ENCODE peak calls at places on chromosome 4, in six cellular contexts. P, S, F, R, Q and V are unnamed samples. For H3K4me1 and H3K27me3, the result is how much of the 10 kb centered on the place peaks cover.

GRCh38 chr4:44186850-44187246 is 261.8 kb downstream of the KCTD8 start:
- DNase-seq in P (no peak), S (no peak), F (no peak), R (no peak), Q (no peak), V (no peak)

GRCh38 chr4:139873111-139873866 is 207.7 kb downstream of the MGST2 start:
- DNase-seq in P (no peak), S (no peak), F (no peak), R (no peak), Q (no peak), V (no peak)

GRCh38 chr4:166386491-166387367 is 513.7 kb downstream of the TLL1 start:
- DNase-seq in P (no peak), S (no peak), F (no peak), R (no peak), Q (no peak), V (no peak)

GRCh38 chr4:83728191-83728590 is 192.3 kb downstream of the GPAT3 start:
- DNase-seq in P (no peak), S (no peak), F (no peak), R (no peak), Q (no peak), V (no peak)

GRCh38 chr4:128502818-128503527 is 215.4 kb upstream of the PGRMC2 start:
- DNase-seq in P (no peak), S (no peak), F (no peak), R (no peak), Q (no peak), V (no peak)

GRCh38 chr4:43778187-43778915 is 670.3 kb downstream of the KCTD8 start:
- DNase-seq in P (no peak), S (no peak), F (no peak), R (no peak), Q (no peak), V (no peak)

GRCh38 chr4:79855081-79855480 is 217.9 kb downstream of the ANTXR2 start:
- DNase-seq in P (no peak), S (no peak), F (no peak), R (no peak), Q (no peak), V (no peak)

GRCh38 chr4:3217771-3218170 is 31.2 kb upstream of the MSANTD1 start:
- DNase-seq in P (no peak), S (no peak), F (no peak), R (no peak), Q (peak), V (no peak)

GRCh38 chr4:155946486-155946885 is 7.2 kb downstream of the CTSO start:
- DNase-seq in P (no peak), S (no peak), F (no peak), R (no peak), Q (no peak), V (no peak)

GRCh38 chr4:4582653-4583052 is 40.8 kb upstream of the STX18 start:
- DNase-seq in P (no peak), S (no peak), F (no peak), R (no peak), Q (no peak), V (no peak)

GRCh38 chr4:70778888-70779422 is 57.2 kb downstream of the RUFY3 start:
- DNase-seq in P (no peak), S (no peak), F (no peak), R (no peak), Q (no peak), V (no peak)

GRCh38 chr4:55468724-55469123 is 73.0 kb downstream of the TMEM165 start:
- DNase-seq in P (no peak), S (no peak), F (no peak), R (no peak), Q (no peak), V (no peak)

GRCh38 chr4:37864786-37865185 is 26.1 kb upstream of the TBC1D1 start:
- DNase-seq in P (no peak), S (no peak), F (no peak), R (no peak), Q (no peak), V (no peak)

GRCh38 chr4:107654694-107655093 is 65.3 kb downstream of the PAPSS1 start:
- DNase-seq in P (no peak), S (no peak), F (no peak), R (no peak), Q (no peak), V (peak)

GRCh38 chr4:114474401-114474800 is 124.2 kb upstream of the UGT8 start:
- DNase-seq in P (no peak), S (no peak), F (no peak), R (no peak), Q (no peak), V (no peak)

GRCh38 chr4:8351931-8352367 is 82.4 kb downstream of the HTRA3 start:
- DNase-seq in P (no peak), S (no peak), F (no peak), R (peak), Q (no peak), V (no peak)

GRCh38 chr4:155546451-155546850 is 120.2 kb upstream of the GUCY1A1 start:
- DNase-seq in P (no peak), S (no peak), F (no peak), R (no peak), Q (no peak), V (no peak)

GRCh38 chr4:86972997-86973396 is 38.2 kb downstream of the AFF1 start:
- DNase-seq in P (peak), S (no peak), F (no peak), R (no peak), Q (peak), V (no peak)

GRCh38 chr4:87848622-87849351 is 16.0 kb downstream of the MEPE start:
- DNase-seq in P (peak), S (peak), F (no peak), R (peak), Q (peak), V (peak)

GRCh38 chr4:96593422-96593821 is 753.5 kb downstream of the PDHA2 start:
- DNase-seq in P (no peak), S (no peak), F (no peak), R (no peak), Q (peak), V (peak)

GRCh38 chr4:183932576-183932975 is 27.5 kb downstream of the STOX2 start:
- DNase-seq in P (no peak), S (no peak), F (no peak), R (no peak), Q (no peak), V (no peak)

GRCh38 chr4:82739292-82740190 is 59.1 kb downstream of the SCD5 start:
- DNase-seq in P (peak), S (peak), F (peak), R (peak), Q (peak), V (peak)

GRCh38 chr4:10079256-10079655 is 37.3 kb downstream of the WDR1 start:
- DNase-seq in P (no peak), S (no peak), F (no peak), R (no peak), Q (peak), V (no peak)

GRCh38 chr4:108486046-108486445 is 134.3 kb upstream of the RPL34 start:
- DNase-seq in P (no peak), S (no peak), F (no peak), R (no peak), Q (no peak), V (no peak)

GRCh38 chr4:35520059-35520458 is 724.3 kb downstream of the ARAP2 start:
- DNase-seq in P (no peak), S (no peak), F (no peak), R (no peak), Q (peak), V (no peak)

GRCh38 chr4:153509724-153510123 is 43.6 kb downstream of the TMEM131L start:
- DNase-seq in P (no peak), S (no peak), F (no peak), R (no peak), Q (no peak), V (no peak)

GRCh38 chr4:16516796-16517413 is 290.6 kb upstream of the TAPT1 start:
- DNase-seq in P (peak), S (no peak), F (no peak), R (peak), Q (peak), V (no peak)

GRCh38 chr4:120314969-120315368 is 248.3 kb upstream of the MAD2L1 start:
- DNase-seq in P (no peak), S (no peak), F (no peak), R (no peak), Q (no peak), V (no peak)

GRCh38 chr4:76206222-76206942 is 7.2 kb downstream of the SCARB2 start:
- DNase-seq in P (no peak), S (no peak), F (no peak), R (no peak), Q (no peak), V (no peak)
- H3K4me1 ChIP-seq in P (under half), S (under half), F (under half), R (under half), Q (half or more), V (under half)

GRCh38 chr4:2042207-2042946 is 16.8 kb upstream of the NAT8L start:
- DNase-seq in P (peak), S (peak), F (no peak), R (no peak), Q (peak), V (peak)

GRCh38 chr4:2043396-2044118 is 15.6 kb upstream of the NAT8L start:
- DNase-seq in P (no peak), S (no peak), F (no peak), R (no peak), Q (no peak), V (no peak)

GRCh38 chr4:2041234-2042130 is 17.6 kb upstream of the NAT8L start:
- DNase-seq in P (peak), S (peak), F (peak), R (peak), Q (peak), V (peak)

GRCh38 chr4:2042947-2043395 is 16.2 kb upstream of the NAT8L start:
- DNase-seq in P (no peak), S (no peak), F (no peak), R (no peak), Q (no peak), V (no peak)

DNA sequence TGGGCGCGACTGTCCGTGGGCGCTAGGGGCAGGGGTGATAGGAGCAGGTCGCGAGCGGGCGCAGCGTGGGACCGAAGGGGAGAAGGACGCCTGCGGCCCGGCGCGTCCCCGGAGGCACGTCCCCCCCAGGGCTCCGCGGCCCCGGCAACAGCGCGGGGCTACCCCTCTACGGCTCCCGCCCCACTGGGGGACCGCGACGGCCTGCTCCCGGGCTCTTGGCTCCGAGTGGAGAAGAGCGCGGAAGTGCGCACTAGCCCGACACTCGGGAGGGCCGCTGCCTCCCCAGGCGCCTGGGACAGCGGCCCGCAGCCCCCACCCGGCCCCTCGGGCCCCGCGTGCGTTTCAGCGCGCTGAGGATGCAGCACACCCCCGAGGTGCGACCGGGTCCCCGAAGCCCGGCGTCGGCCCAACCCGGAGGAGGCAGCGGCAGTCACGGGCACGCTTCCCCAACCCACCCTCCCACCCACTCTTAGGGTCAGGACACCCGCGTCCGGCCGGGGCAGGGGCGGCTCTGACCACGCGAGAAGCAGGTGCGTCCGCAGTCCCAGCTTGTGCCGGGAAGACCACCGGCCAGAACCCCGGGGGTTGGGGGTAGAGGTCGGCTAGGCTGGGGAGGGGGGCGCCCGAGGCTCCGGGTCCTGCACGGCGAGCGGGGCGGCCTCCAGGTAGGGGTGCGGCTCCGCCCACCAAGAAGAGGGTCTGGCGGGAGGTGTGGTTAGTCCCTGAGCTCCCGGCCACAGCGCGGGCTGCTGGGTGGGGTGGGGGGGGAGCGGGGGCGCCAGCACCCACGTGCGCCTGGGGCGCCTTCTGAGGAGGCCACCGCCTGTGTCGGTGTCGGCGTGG is 18.5 kb upstream of the NAT8L start:
- DNase-seq in P (no peak), S (no peak), F (no peak), R (no peak), Q (no peak), V (no peak)
- H3K4me3 ChIP-seq in P (peak), S (no peak), F (peak), R (peak), Q (no peak), V (peak)

GRCh38 chr4:110640608-110641007 is 17.7 kb upstream of the PITX2 start:
- DNase-seq in P (no peak), S (no peak), F (no peak), R (no peak), Q (no peak), V (no peak)

GRCh38 chr4:110639207-110640092 is 16.6 kb upstream of the PITX2 start:
- DNase-seq in P (no peak), S (no peak), F (no peak), R (no peak), Q (no peak), V (no peak)

GRCh38 chr4:110641218-110641617 is 18.3 kb upstream of the PITX2 start:
- DNase-seq in P (no peak), S (no peak), F (no peak), R (no peak), Q (no peak), V (no peak)

GRCh38 chr4:110643096-110643495 is 20.2 kb upstream of the PITX2 start:
- DNase-seq in P (no peak), S (no peak), F (no peak), R (no peak), Q (no peak), V (no peak)

GRCh38 chr4:110644008-110644407 is 21.1 kb upstream of the PITX2 start:
- DNase-seq in P (no peak), S (no peak), F (no peak), R (no peak), Q (no peak), V (no peak)
- H3K27me3 ChIP-seq in P (under half), S (under half), F (under half), R (under half), Q (under half), V (under half)

GRCh38 chr4:41646862-41647261 is 101.7 kb downstream of the PHOX2B start:
- DNase-seq in P (no peak), S (no peak), F (no peak), R (no peak), Q (no peak), V (no peak)
- H3K4me1 ChIP-seq in P (under half), S (under half), F (under half), R (under half), Q (under half), V (under half)

GRCh38 chr4:133741766-133742165 is 459.8 kb downstream of the PABPC4L start:
- DNase-seq in P (no peak), S (no peak), F (no peak), R (no peak), Q (no peak), V (no peak)
- H3K4me3 ChIP-seq in P (no peak), S (no peak), F (no peak), R (no peak), Q (no peak), V (no peak)

DNA sequence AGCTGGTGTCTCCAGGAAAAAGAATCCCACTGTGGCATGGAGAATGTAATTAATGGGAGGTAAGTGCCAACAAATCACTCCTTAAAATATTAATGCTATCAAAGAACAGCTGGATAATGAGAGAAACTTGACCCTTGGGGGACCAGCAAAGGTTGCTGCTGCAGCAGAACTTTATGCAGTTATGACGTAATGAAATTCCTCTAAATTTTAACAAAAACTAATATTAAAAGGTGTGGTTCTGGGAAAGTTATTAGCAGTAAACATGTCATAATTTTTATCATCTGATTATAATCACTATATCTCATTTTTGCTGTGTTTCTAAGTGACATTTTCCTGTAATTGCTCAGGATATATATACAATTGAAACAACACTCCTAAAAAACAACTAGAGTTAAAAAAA is 1.7 kb upstream of the SHISA3 start:
- DNase-seq in P (no peak), S (no peak), F (no peak), R (no peak), Q (no peak), V (no peak)
- H3K27me3 ChIP-seq in P (under half), S (under half), F (under half), R (under half), Q (under half), V (under half)

GRCh38 chr4:169163495-169163894 is 107.3 kb downstream of the SH3RF1 start:
- DNase-seq in P (no peak), S (no peak), F (no peak), R (no peak), Q (no peak), V (no peak)

GRCh38 chr4:169158860-169159259 is 111.9 kb downstream of the SH3RF1 start:
- DNase-seq in P (no peak), S (no peak), F (no peak), R (no peak), Q (no peak), V (no peak)

GRCh38 chr4:169158046-169158445 is 112.7 kb downstream of the SH3RF1 start:
- DNase-seq in P (no peak), S (no peak), F (no peak), R (no peak), Q (no peak), V (no peak)

GRCh38 chr4:169159614-169160013 is 111.1 kb downstream of the SH3RF1 start:
- DNase-seq in P (no peak), S (no peak), F (no peak), R (no peak), Q (no peak), V (peak)

DNA sequence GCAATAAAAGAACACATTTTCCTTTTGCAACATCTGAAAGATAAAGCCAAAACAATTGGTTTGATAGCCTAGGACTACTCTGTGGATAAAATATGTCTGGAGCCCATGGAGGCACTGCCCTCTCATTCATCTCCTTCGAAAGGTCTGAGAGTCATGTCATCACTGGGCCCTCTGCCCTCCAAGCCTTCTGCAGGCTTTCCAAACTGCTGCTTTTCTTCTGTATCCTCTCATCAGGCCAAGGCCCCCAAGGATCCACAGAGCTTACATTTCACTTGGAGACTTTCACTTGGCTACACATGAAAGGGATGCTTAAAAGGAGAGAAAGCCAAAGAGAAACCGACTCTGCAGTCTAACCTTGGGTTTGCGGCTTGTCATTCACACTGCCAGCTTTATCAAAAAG is 109.9 kb downstream of the SH3RF1 start:
- DNase-seq in P (peak), S (no peak), F (no peak), R (peak), Q (no peak), V (no peak)
- H3K4me1 ChIP-seq in P (under half), S (under half), F (under half), R (under half), Q (under half), V (under half)

GRCh38 chr4:121377065-121377464 is 3.8 kb downstream of the QRFPR start:
- DNase-seq in P (no peak), S (no peak), F (no peak), R (no peak), Q (no peak), V (no peak)

GRCh38 chr4:121380448-121381147 is at the start of gene QRFPR:
- DNase-seq in P (peak), S (no peak), F (no peak), R (no peak), Q (no peak), V (no peak)

GRCh38 chr4:121379276-121379675 is 1.5 kb downstream of the QRFPR start:
- DNase-seq in P (no peak), S (no peak), F (no peak), R (no peak), Q (no peak), V (no peak)

GRCh38 chr4:121376541-121376940 is 4.3 kb downstream of the QRFPR start:
- DNase-seq in P (no peak), S (no peak), F (no peak), R (no peak), Q (no peak), V (no peak)

DNA sequence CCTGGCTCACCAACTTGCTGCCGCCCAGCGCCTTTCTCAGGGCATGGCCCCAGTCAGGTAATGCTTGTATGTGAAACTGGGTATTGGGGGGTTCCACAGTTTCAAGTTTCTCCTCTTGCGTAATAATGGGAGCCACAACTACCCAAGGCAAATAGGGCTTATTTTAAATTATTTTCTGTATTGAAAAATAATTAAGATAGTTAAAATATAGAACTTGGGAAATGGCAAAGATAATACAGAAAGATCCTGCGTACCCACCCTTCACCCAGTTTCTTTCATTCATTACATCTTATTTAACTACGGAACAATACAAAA is 287 bp upstream of the QRFPR start:
- DNase-seq in P (no peak), S (no peak), F (no peak), R (no peak), Q (no peak), V (no peak)
- H3K4me3 ChIP-seq in P (peak), S (no peak), F (no peak), R (no peak), Q (no peak), V (no peak)